ENCODE peak calls at places on chromosomes 1 and 21, in nine cellular contexts. V is neuronal stem cell, P is GM23338, D is HepG2, S is H9, H is endothelial cell of umbilical vein, X is IMR-90, F is astrocyte, C is PC-9. N is an unnamed sample.

GRCh38 chr21:45698493-45698947 is 55.0 kb downstream of the PCBP3 start:
- DNase-seq in C (no peak), V (no peak), H (peak; percentile 14), D (no peak), F (peak; percentile 94), X (peak; percentile 96), S (no peak), P (no peak), N (peak; percentile 48)

GRCh38 chr1:16376971-16377370 is 9.9 kb downstream of the SZRD1 start:
- DNase-seq in C (no peak), D (no peak), F (no peak), P (no peak), S (no peak), X (no peak), V (no peak), H (no peak), N (no peak)

GRCh38 chr1:156963621-156964020 is 43.2 kb downstream of the LRRC71 start:
- DNase-seq in C (no peak), H (no peak), D (no peak), P (no peak), V (no peak), S (no peak), F (no peak), X (no peak), N (no peak)

GRCh38 chr1:41486892-41487728 is 2.6 kb upstream of the EDN2 start:
- DNase-seq in C (no peak), S (peak; percentile 59), X (peak; percentile 59), P (peak; percentile 45), H (no peak), V (peak; percentile 62), F (peak; percentile 63), D (no peak), N (no peak)

GRCh38 chr21:32372755-32373154 is 20.1 kb downstream of the URB1 start:
- DNase-seq in S (no peak), D (no peak), X (peak; percentile 23), F (no peak), C (no peak), P (no peak), H (peak; percentile 85), V (no peak), N (no peak)

GRCh38 chr1:203555484-203556046 is 61.6 kb downstream of the OPTC start:
- DNase-seq in X (no peak), H (no peak), P (no peak), F (no peak), D (no peak), C (no peak), S (no peak), V (no peak), N (no peak)

GRCh38 chr1:221777434-221778072 is 35.7 kb upstream of the DUSP10 start:
- DNase-seq in P (no peak), F (no peak), V (no peak), C (no peak), H (no peak), S (no peak), X (no peak), D (no peak), N (no peak)

GRCh38 chr1:175090775-175091174 is 23.1 kb downstream of the TNN start:
- DNase-seq in C (no peak), F (no peak), V (no peak), P (no peak), H (no peak), D (no peak), S (no peak), X (no peak), N (no peak)

GRCh38 chr21:36097427-36098230 is 27.8 kb downstream of the CBR1 start:
- DNase-seq in H (peak; percentile 50), S (no peak), C (no peak), P (no peak), V (no peak), F (peak; percentile 64), D (no peak), X (no peak), N (no peak)

DNA sequence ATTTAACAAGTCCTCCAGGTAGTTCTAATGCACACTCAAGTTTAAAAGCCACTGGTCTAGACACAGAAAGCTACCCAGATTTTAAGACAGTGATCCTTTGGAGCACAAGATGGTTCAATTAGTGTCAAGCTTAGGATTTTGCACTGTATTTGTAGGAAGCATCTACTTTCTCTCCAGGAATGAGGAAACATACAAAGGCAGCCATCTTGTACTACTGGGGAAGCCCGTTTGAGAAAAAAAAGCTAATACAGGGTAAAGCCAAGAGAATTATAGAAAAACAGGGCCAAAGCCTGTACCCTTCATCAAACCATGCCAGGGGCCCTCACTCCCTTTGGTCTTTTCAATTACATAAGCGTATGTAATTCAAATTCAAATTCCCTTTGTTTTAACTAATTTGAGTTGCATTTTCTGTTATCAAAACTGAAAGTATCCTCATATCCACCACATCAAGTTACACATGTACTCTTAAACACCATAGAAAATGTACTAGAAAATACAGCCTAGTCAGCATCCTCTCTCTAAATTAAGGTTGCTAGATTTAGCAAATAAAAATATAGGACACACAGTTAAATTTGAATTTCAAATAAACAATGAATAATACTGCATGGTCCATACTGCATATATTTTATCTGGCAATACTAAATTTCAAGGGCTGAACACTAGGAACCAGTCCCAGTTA is 17.4 kb downstream of the PIK3R3 start:
- DNase-seq in S (no peak), F (no peak), P (no peak), H (no peak), X (no peak), C (no peak), V (no peak), D (no peak), N (no peak)
- H3K4me2 ChIP-seq in S (no peak overlapping the region), F (peak overlapping the region; percentile 54), P (peak overlapping the region; percentile 16), H (no peak overlapping the region), X (peak overlapping the region; percentile 88), C (no peak overlapping the region), V (no peak overlapping the region), D (no peak overlapping the region), N (no peak overlapping the region)

GRCh38 chr1:109423498-109423897 is 2.8 kb downstream of the PSMA5 start:
- DNase-seq in F (no peak), V (no peak), D (no peak), C (no peak), S (no peak), X (no peak), P (no peak), H (no peak), N (no peak)
- H3K4me2 ChIP-seq in F (peak overlapping the region; percentile 16), V (no peak overlapping the region), D (peak overlapping the region; percentile 73), C (peak overlapping the region; percentile 95), S (no peak overlapping the region), X (no peak overlapping the region), P (no peak overlapping the region), H (no peak overlapping the region), N (peak overlapping the region; percentile 84)

GRCh38 chr1:23246274-23246673 is 29.0 kb upstream of the HTR1D start:
- DNase-seq in H (peak; percentile 35), D (no peak), X (no peak), S (no peak), F (no peak), V (no peak), C (no peak), P (no peak), N (no peak)

GRCh38 chr1:23239638-23240295 is 22.5 kb upstream of the HTR1D start:
- DNase-seq in F (no peak), P (no peak), X (no peak), D (no peak), S (no peak), H (no peak), C (no peak), V (no peak), N (no peak)

GRCh38 chr1:23247276-23247675 is 30.0 kb upstream of the HTR1D start:
- DNase-seq in H (no peak), P (no peak), V (no peak), F (no peak), S (no peak), X (no peak), C (no peak), D (no peak), N (no peak)

GRCh38 chr1:23242414-23242813 is 25.1 kb upstream of the HTR1D start:
- DNase-seq in C (no peak), H (no peak), S (no peak), P (no peak), X (no peak), D (no peak), F (no peak), V (no peak), N (no peak)

GRCh38 chr1:23244362-23244761 is 27.1 kb upstream of the HTR1D start:
- DNase-seq in H (no peak), F (no peak), C (no peak), P (no peak), X (no peak), D (no peak), S (no peak), V (no peak), N (no peak)
- H3K4me2 ChIP-seq in H (no peak overlapping the region), F (no peak overlapping the region), C (no peak overlapping the region), P (no peak overlapping the region), X (no peak overlapping the region), D (no peak overlapping the region), S (no peak overlapping the region), V (no peak overlapping the region), N (no peak overlapping the region)

GRCh38 chr1:199223936-199224335 is 585.1 kb downstream of the PTPRC start:
- DNase-seq in P (no peak), X (peak; percentile 42), S (no peak), C (no peak), F (peak; percentile 10), V (no peak), H (no peak), D (no peak), N (no peak)

GRCh38 chr1:199221371-199222150 is 582.7 kb downstream of the PTPRC start:
- DNase-seq in H (no peak), D (no peak), P (no peak), C (no peak), X (no peak), S (no peak), V (no peak), F (no peak), N (no peak)

GRCh38 chr1:199220046-199220445 is 581.2 kb downstream of the PTPRC start:
- DNase-seq in X (no peak), D (no peak), C (no peak), S (no peak), F (no peak), H (no peak), V (no peak), P (no peak), N (no peak)

GRCh38 chr1:199218065-199218464 is 579.2 kb downstream of the PTPRC start:
- DNase-seq in X (no peak), P (peak; percentile 21), S (peak; percentile 46), D (no peak), H (no peak), C (no peak), F (no peak), V (no peak), N (no peak)

DNA sequence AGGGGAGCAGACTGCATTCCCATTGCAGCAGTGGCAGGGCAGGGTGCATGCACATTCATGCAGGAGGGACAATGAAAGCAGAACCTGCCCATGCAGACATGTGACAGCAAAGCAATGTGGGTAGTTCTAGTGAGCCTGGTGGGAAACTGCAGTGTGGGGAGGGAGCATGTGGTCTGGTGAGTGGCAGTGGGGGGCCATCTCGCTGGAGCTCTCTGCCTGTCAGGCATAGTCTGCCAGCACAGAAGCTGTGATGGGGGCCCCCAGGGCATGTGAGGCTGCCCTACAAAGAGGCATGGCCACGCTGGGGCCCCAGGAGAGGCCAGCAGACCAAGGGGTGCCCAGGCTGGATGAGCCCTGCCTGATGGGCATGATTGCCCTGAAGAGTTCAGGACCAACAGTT is 579.7 kb downstream of the PTPRC start:
- DNase-seq in V (no peak), H (no peak), F (no peak), P (no peak), C (no peak), D (no peak), X (no peak), S (no peak), N (no peak)
- H3K4me2 ChIP-seq in V (no peak overlapping the region), H (no peak overlapping the region), F (no peak overlapping the region), P (no peak overlapping the region), C (no peak overlapping the region), D (no peak overlapping the region), X (no peak overlapping the region), S (no peak overlapping the region), N (no peak overlapping the region)

GRCh38 chr1:207745839-207746767 is 5.8 kb upstream of the CD46 start:
- DNase-seq in H (no peak), P (no peak), S (no peak), D (no peak), V (no peak), F (no peak), X (no peak), C (peak; percentile 93), N (no peak)
- H3K4me2 ChIP-seq in H (no peak overlapping the region), P (no peak overlapping the region), S (no peak overlapping the region), D (no peak overlapping the region), V (no peak overlapping the region), F (no peak overlapping the region), X (no peak overlapping the region), C (peak overlapping the region; percentile 43), N (no peak overlapping the region)

N was measured in hepatocyte.